ENCODE peak calls at places on chromosomes 2 and 18, in seven cellular contexts. G, T, J, B, S, K and Y are unnamed samples.

GRCh38 chr2:109318150-109318948 is 189.3 kb downstream of the SH3RF3 start:
- DNase-seq in G (peak), T (no peak), J (peak), B (no peak), S (no peak), K (no peak), Y (no peak)

GRCh38 chr2:196718796-196719564 is 79.5 kb downstream of the CCDC150 start:
- DNase-seq in G (no peak), T (peak), J (peak), B (no peak), S (peak), K (no peak), Y (no peak)

GRCh38 chr2:224958466-224958857 is 83.8 kb downstream of the DOCK10 start:
- DNase-seq in G (no peak), T (no peak), J (no peak), B (no peak), S (no peak), K (no peak), Y (no peak)

GRCh38 chr18:45839415-45840395 is 14.2 kb downstream of the SIGLEC15 start:
- DNase-seq in G (no peak), T (peak), J (peak), B (peak), S (peak), K (no peak), Y (peak)

GRCh38 chr2:189298481-189298880 is 118.9 kb upstream of the COL5A2 start:
- DNase-seq in G (no peak), T (no peak), J (no peak), B (no peak), S (no peak), K (no peak), Y (no peak)

GRCh38 chr2:101861382-101861781 is 130.4 kb upstream of the IL1R2 start:
- DNase-seq in G (no peak), T (no peak), J (no peak), B (no peak), S (no peak), K (no peak), Y (no peak)

GRCh38 chr2:71688530-71688929 is 235.2 kb downstream of the DYSF start:
- DNase-seq in G (no peak), T (no peak), J (no peak), B (no peak), S (no peak), K (no peak), Y (no peak)

GRCh38 chr2:29223851-29224692 is 108.9 kb downstream of the CLIP4 start:
- DNase-seq in G (peak), T (no peak), J (peak), B (no peak), S (peak), K (no peak), Y (peak)

GRCh38 chr2:180980943-180981898 is 816 bp downstream of the UBE2E3 start:
- DNase-seq in G (peak), T (no peak), J (no peak), B (peak), S (peak), K (peak), Y (peak)

GRCh38 chr2:173999272-173999671 is 34.1 kb upstream of the SP3 start:
- DNase-seq in G (no peak), T (no peak), J (no peak), B (no peak), S (no peak), K (no peak), Y (no peak)

GRCh38 chr18:59902180-59902992 is 2.6 kb downstream of the PMAIP1 start:
- DNase-seq in G (no peak), T (no peak), J (no peak), B (no peak), S (peak), K (no peak), Y (peak)

GRCh38 chr2:157692768-157693167 is 64.1 kb upstream of the ACVR1C start:
- DNase-seq in G (no peak), T (no peak), J (peak), B (no peak), S (peak), K (no peak), Y (no peak)

GRCh38 chr2:126802316-126802715 is 96.4 kb upstream of the TEX51 start:
- DNase-seq in G (no peak), T (no peak), J (no peak), B (no peak), S (no peak), K (no peak), Y (no peak)

GRCh38 chr2:232263295-232263694 is 115.3 kb upstream of the ALPP start:
- DNase-seq in G (no peak), T (no peak), J (no peak), B (no peak), S (no peak), K (no peak), Y (no peak)

GRCh38 chr2:95025406-95026319 is at the start of gene MAL:
- DNase-seq in G (no peak), T (peak), J (no peak), B (peak), S (no peak), K (no peak), Y (peak)

GRCh38 chr2:184835081-184835728 is 236.9 kb downstream of the ZNF804A start:
- DNase-seq in G (no peak), T (no peak), J (no peak), B (no peak), S (no peak), K (no peak), Y (no peak)

GRCh38 chr2:129024796-129025195 is 706.1 kb upstream of the HS6ST1 start:
- DNase-seq in G (no peak), T (no peak), J (no peak), B (no peak), S (no peak), K (no peak), Y (no peak)

GRCh38 chr2:215826376-215826775 is 187.0 kb downstream of the MREG start:
- DNase-seq in G (no peak), T (no peak), J (no peak), B (no peak), S (no peak), K (no peak), Y (no peak)

GRCh38 chr2:190891913-190892312 is 11.3 kb downstream of the GLS start:
- DNase-seq in G (no peak), T (no peak), J (no peak), B (no peak), S (no peak), K (no peak), Y (no peak)

GRCh38 chr2:120826716-120827410 is 91.2 kb downstream of the GLI2 start:
- DNase-seq in G (no peak), T (no peak), J (no peak), B (no peak), S (no peak), K (no peak), Y (no peak)

GRCh38 chr18:64207818-64208217 is 58.9 kb upstream of the LINC00305 start:
- DNase-seq in G (no peak), T (no peak), J (no peak), B (no peak), S (no peak), K (no peak), Y (no peak)

GRCh38 chr18:46338761-46339160 is 234.6 kb downstream of the HAUS1 start:
- DNase-seq in G (no peak), T (no peak), J (no peak), B (no peak), S (no peak), K (no peak), Y (peak)

GRCh38 chr2:60882971-60883753 is 1.8 kb downstream of the REL start:
- DNase-seq in G (peak), T (no peak), J (no peak), B (peak), S (peak), K (peak), Y (peak)

GRCh38 chr2:46363535-46364170 is 66.4 kb downstream of the EPAS1 start:
- DNase-seq in G (no peak), T (no peak), J (peak), B (no peak), S (peak), K (no peak), Y (no peak)